ENCODE peak calls at places on chromosomes 2 and 18, in six cellular contexts. One of them, this sample, is unnamed. For H3K36me3, the result is how much of the 10 kb centered on the place peaks cover.

GRCh38 chr2:95379616-95379925 is 22.9 kb upstream of the FAHD2A start:
- DNase-seq in OCI-LY7: peak
- DNase-seq in aorta: no peak
- DNase-seq in fibroblast of lung: no peak
- DNase-seq in SJSA1: no peak
- DNase-seq in CD8-positive, alpha-beta T cell: no peak
- DNase-seq in this sample: no peak

GRCh38 chr2:71609958-71610357 is 156.6 kb downstream of the DYSF start:
- DNase-seq in OCI-LY7: peak
- DNase-seq in aorta: no peak
- DNase-seq in fibroblast of lung: peak
- DNase-seq in SJSA1: peak
- DNase-seq in CD8-positive, alpha-beta T cell: no peak
- DNase-seq in this sample: no peak

GRCh38 chr2:85659324-85659981 is 8.5 kb downstream of the SFTPB start:
- DNase-seq in OCI-LY7: no peak
- DNase-seq in aorta: peak
- DNase-seq in fibroblast of lung: no peak
- DNase-seq in SJSA1: no peak
- DNase-seq in CD8-positive, alpha-beta T cell: no peak
- DNase-seq in this sample: no peak

GRCh38 chr2:175621847-175622246 is 380.2 kb downstream of the LNPK start:
- DNase-seq in OCI-LY7: no peak
- DNase-seq in aorta: no peak
- DNase-seq in fibroblast of lung: no peak
- DNase-seq in SJSA1: no peak
- DNase-seq in CD8-positive, alpha-beta T cell: no peak
- DNase-seq in this sample: no peak

GRCh38 chr2:157246212-157247067 is 11.1 kb upstream of the GALNT5 start:
- DNase-seq in OCI-LY7: no peak
- DNase-seq in aorta: no peak
- DNase-seq in fibroblast of lung: peak
- DNase-seq in SJSA1: peak
- DNase-seq in CD8-positive, alpha-beta T cell: no peak
- DNase-seq in this sample: peak

GRCh38 chr2:174608866-174609214 is 11.2 kb upstream of the WIPF1 start:
- DNase-seq in OCI-LY7: peak
- DNase-seq in aorta: no peak
- DNase-seq in fibroblast of lung: no peak
- DNase-seq in SJSA1: no peak
- DNase-seq in CD8-positive, alpha-beta T cell: no peak
- DNase-seq in this sample: no peak

GRCh38 chr2:46737577-46737976 is 178.0 kb downstream of the MCFD2 start:
- DNase-seq in OCI-LY7: no peak
- DNase-seq in aorta: no peak
- DNase-seq in fibroblast of lung: peak
- DNase-seq in SJSA1: no peak
- DNase-seq in CD8-positive, alpha-beta T cell: no peak
- DNase-seq in this sample: peak

GRCh38 chr2:217510790-217511291 is 492.0 kb downstream of the TNS1 start:
- DNase-seq in OCI-LY7: peak
- DNase-seq in aorta: peak
- DNase-seq in fibroblast of lung: peak
- DNase-seq in SJSA1: peak
- DNase-seq in CD8-positive, alpha-beta T cell: no peak
- DNase-seq in this sample: peak

GRCh38 chr2:18047896-18048657 is 169.6 kb downstream of the KCNS3 start:
- DNase-seq in OCI-LY7: no peak
- DNase-seq in aorta: no peak
- DNase-seq in fibroblast of lung: peak
- DNase-seq in SJSA1: peak
- DNase-seq in CD8-positive, alpha-beta T cell: no peak
- DNase-seq in this sample: peak

GRCh38 chr2:47065771-47066380 is 89.2 kb downstream of the STPG4 start:
- DNase-seq in OCI-LY7: no peak
- DNase-seq in aorta: no peak
- DNase-seq in fibroblast of lung: peak
- DNase-seq in SJSA1: peak
- DNase-seq in CD8-positive, alpha-beta T cell: no peak
- DNase-seq in this sample: peak

GRCh38 chr2:174059875-174060226 is 94.7 kb upstream of the SP3 start:
- DNase-seq in OCI-LY7: no peak
- DNase-seq in aorta: no peak
- DNase-seq in fibroblast of lung: peak
- DNase-seq in SJSA1: peak
- DNase-seq in CD8-positive, alpha-beta T cell: no peak
- DNase-seq in this sample: no peak

GRCh38 chr2:181955010-181955409 is 30.6 kb upstream of the PPP1R1C start:
- DNase-seq in OCI-LY7: no peak
- DNase-seq in aorta: no peak
- DNase-seq in fibroblast of lung: peak
- DNase-seq in SJSA1: peak
- DNase-seq in CD8-positive, alpha-beta T cell: no peak
- DNase-seq in this sample: no peak

GRCh38 chr2:218075975-218076811 is 7.1 kb downstream of the RUFY4 start:
- DNase-seq in OCI-LY7: no peak
- DNase-seq in aorta: no peak
- DNase-seq in fibroblast of lung: no peak
- DNase-seq in SJSA1: no peak
- DNase-seq in CD8-positive, alpha-beta T cell: no peak
- DNase-seq in this sample: no peak

GRCh38 chr2:159281002-159281401 is 5.5 kb downstream of the WDSUB1 start:
- DNase-seq in OCI-LY7: no peak
- DNase-seq in aorta: no peak
- DNase-seq in fibroblast of lung: no peak
- DNase-seq in SJSA1: no peak
- DNase-seq in CD8-positive, alpha-beta T cell: no peak
- DNase-seq in this sample: no peak

GRCh38 chr2:119462574-119462973 is 30.9 kb downstream of the TMEM37 start:
- DNase-seq in OCI-LY7: no peak
- DNase-seq in aorta: no peak
- DNase-seq in fibroblast of lung: no peak
- DNase-seq in SJSA1: no peak
- DNase-seq in CD8-positive, alpha-beta T cell: no peak
- DNase-seq in this sample: no peak

GRCh38 chr18:10559566-10560456 is 34.0 kb downstream of the NAPG start:
- DNase-seq in OCI-LY7: peak
- DNase-seq in aorta: peak
- DNase-seq in fibroblast of lung: no peak
- DNase-seq in SJSA1: no peak
- DNase-seq in CD8-positive, alpha-beta T cell: no peak
- DNase-seq in this sample: no peak

GRCh38 chr2:64267699-64268098 is 123.5 kb upstream of the PELI1 start:
- DNase-seq in OCI-LY7: no peak
- DNase-seq in aorta: no peak
- DNase-seq in fibroblast of lung: no peak
- DNase-seq in SJSA1: no peak
- DNase-seq in CD8-positive, alpha-beta T cell: no peak
- DNase-seq in this sample: no peak

GRCh38 chr2:102803041-102803896 is 41.4 kb downstream of the TMEM182 start:
- DNase-seq in OCI-LY7: no peak
- DNase-seq in aorta: no peak
- DNase-seq in fibroblast of lung: no peak
- DNase-seq in SJSA1: no peak
- DNase-seq in CD8-positive, alpha-beta T cell: no peak
- DNase-seq in this sample: no peak

GRCh38 chr2:168758970-168759820 is 43.2 kb upstream of the NOSTRIN start:
- DNase-seq in OCI-LY7: peak
- DNase-seq in aorta: no peak
- DNase-seq in fibroblast of lung: peak
- DNase-seq in SJSA1: peak
- DNase-seq in CD8-positive, alpha-beta T cell: no peak
- DNase-seq in this sample: peak

GRCh38 chr2:142868281-142868762 is 9.1 kb upstream of the KYNU start:
- DNase-seq in OCI-LY7: no peak
- DNase-seq in aorta: peak
- DNase-seq in fibroblast of lung: peak
- DNase-seq in SJSA1: peak
- DNase-seq in CD8-positive, alpha-beta T cell: no peak
- DNase-seq in this sample: no peak

GRCh38 chr2:8679567-8679826 is 2.4 kb upstream of the ID2 start:
- DNase-seq in OCI-LY7: no peak
- DNase-seq in aorta: no peak
- DNase-seq in fibroblast of lung: no peak
- DNase-seq in SJSA1: no peak
- DNase-seq in CD8-positive, alpha-beta T cell: no peak
- DNase-seq in this sample: no peak

GRCh38 chr2:219627105-219628100 is at the start of gene SLC4A3:
- DNase-seq in OCI-LY7: no peak
- DNase-seq in aorta: no peak
- DNase-seq in fibroblast of lung: no peak
- DNase-seq in SJSA1: no peak
- DNase-seq in CD8-positive, alpha-beta T cell: no peak
- DNase-seq in this sample: no peak

GRCh38 chr18:6885992-6886823 is 156.7 kb downstream of the ARHGAP28 start:
- DNase-seq in OCI-LY7: peak
- DNase-seq in aorta: no peak
- DNase-seq in fibroblast of lung: peak
- DNase-seq in SJSA1: peak
- DNase-seq in CD8-positive, alpha-beta T cell: no peak
- DNase-seq in this sample: no peak

GRCh38 chr2:65367517-65367916 is 64.9 kb downstream of the SPRED2 start:
- DNase-seq in OCI-LY7: no peak
- DNase-seq in aorta: no peak
- DNase-seq in fibroblast of lung: peak
- DNase-seq in SJSA1: peak
- DNase-seq in CD8-positive, alpha-beta T cell: no peak
- DNase-seq in this sample: peak

GRCh38 chr2:231673348-231673770 is 35.0 kb upstream of the PTMA start:
- DNase-seq in OCI-LY7: peak
- DNase-seq in aorta: no peak
- DNase-seq in fibroblast of lung: peak
- DNase-seq in SJSA1: peak
- DNase-seq in CD8-positive, alpha-beta T cell: no peak
- DNase-seq in this sample: no peak
- H3K4me3 ChIP-seq in OCI-LY7: peak
- H3K4me3 ChIP-seq in aorta: no peak
- H3K4me3 ChIP-seq in fibroblast of lung: no peak
- H3K4me3 ChIP-seq in SJSA1: peak
- H3K4me3 ChIP-seq in CD8-positive, alpha-beta T cell: no peak
- H3K4me3 ChIP-seq in this sample: no peak

DNA sequence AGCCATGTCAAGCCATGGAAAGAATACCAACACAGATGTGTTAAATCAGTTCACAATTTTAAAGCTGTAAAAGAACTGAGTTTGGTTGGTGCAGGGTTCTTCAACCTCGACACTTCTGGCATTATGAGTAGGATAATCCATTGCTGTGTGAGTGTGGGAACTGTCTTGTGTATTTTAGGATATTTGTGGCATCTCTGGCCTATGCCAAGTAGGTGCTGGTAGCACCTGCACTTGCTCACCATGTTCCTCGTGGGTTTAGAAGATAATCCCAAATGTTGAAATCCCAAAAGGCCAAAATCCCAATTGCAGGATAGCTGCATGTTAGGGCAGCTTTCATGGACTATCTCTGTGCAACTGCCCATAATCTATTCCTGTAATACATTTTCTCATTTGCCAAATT is 3.8 kb downstream of the KRCC1 start:
- DNase-seq in OCI-LY7: no peak
- DNase-seq in aorta: no peak
- DNase-seq in fibroblast of lung: no peak
- DNase-seq in SJSA1: no peak
- DNase-seq in CD8-positive, alpha-beta T cell: no peak
- DNase-seq in this sample: no peak
- H3K36me3 ChIP-seq in OCI-LY7: under half
- H3K36me3 ChIP-seq in aorta: under half
- H3K36me3 ChIP-seq in fibroblast of lung: under half
- H3K36me3 ChIP-seq in SJSA1: half or more
- H3K36me3 ChIP-seq in CD8-positive, alpha-beta T cell: under half
- H3K36me3 ChIP-seq in this sample: under half

GRCh38 chr2:5698171-5698570 is 6.0 kb downstream of the SOX11 start:
- DNase-seq in OCI-LY7: peak
- DNase-seq in aorta: no peak
- DNase-seq in fibroblast of lung: no peak
- DNase-seq in SJSA1: no peak
- DNase-seq in CD8-positive, alpha-beta T cell: no peak
- DNase-seq in this sample: no peak
- H3K4me3 ChIP-seq in OCI-LY7: peak
- H3K4me3 ChIP-seq in aorta: no peak
- H3K4me3 ChIP-seq in fibroblast of lung: no peak
- H3K4me3 ChIP-seq in SJSA1: no peak
- H3K4me3 ChIP-seq in CD8-positive, alpha-beta T cell: no peak
- H3K4me3 ChIP-seq in this sample: no peak

GRCh38 chr2:204354442-204354856 is 190.8 kb upstream of the PARD3B start:
- DNase-seq in OCI-LY7: no peak
- DNase-seq in aorta: no peak
- DNase-seq in fibroblast of lung: no peak
- DNase-seq in SJSA1: no peak
- DNase-seq in CD8-positive, alpha-beta T cell: no peak
- DNase-seq in this sample: no peak

GRCh38 chr2:204357175-204357695 is 188.0 kb upstream of the PARD3B start:
- DNase-seq in OCI-LY7: no peak
- DNase-seq in aorta: no peak
- DNase-seq in fibroblast of lung: no peak
- DNase-seq in SJSA1: no peak
- DNase-seq in CD8-positive, alpha-beta T cell: no peak
- DNase-seq in this sample: peak

GRCh38 chr2:204353823-204354222 is 191.5 kb upstream of the PARD3B start:
- DNase-seq in OCI-LY7: no peak
- DNase-seq in aorta: no peak
- DNase-seq in fibroblast of lung: peak
- DNase-seq in SJSA1: no peak
- DNase-seq in CD8-positive, alpha-beta T cell: no peak
- DNase-seq in this sample: no peak

GRCh38 chr2:204356128-204356527 is 189.1 kb upstream of the PARD3B start:
- DNase-seq in OCI-LY7: no peak
- DNase-seq in aorta: no peak
- DNase-seq in fibroblast of lung: no peak
- DNase-seq in SJSA1: no peak
- DNase-seq in CD8-positive, alpha-beta T cell: no peak
- DNase-seq in this sample: no peak

GRCh38 chr2:204355688-204356087 is 189.6 kb upstream of the PARD3B start:
- DNase-seq in OCI-LY7: no peak
- DNase-seq in aorta: no peak
- DNase-seq in fibroblast of lung: no peak
- DNase-seq in SJSA1: no peak
- DNase-seq in CD8-positive, alpha-beta T cell: no peak
- DNase-seq in this sample: no peak
- H3K36me3 ChIP-seq in OCI-LY7: under half
- H3K36me3 ChIP-seq in aorta: under half
- H3K36me3 ChIP-seq in fibroblast of lung: under half
- H3K36me3 ChIP-seq in SJSA1: under half
- H3K36me3 ChIP-seq in CD8-positive, alpha-beta T cell: under half
- H3K36me3 ChIP-seq in this sample: under half

GRCh38 chr2:199455533-199456382 is 2.0 kb downstream of the SATB2 start:
- DNase-seq in OCI-LY7: peak
- DNase-seq in aorta: no peak
- DNase-seq in fibroblast of lung: peak
- DNase-seq in SJSA1: peak
- DNase-seq in CD8-positive, alpha-beta T cell: no peak
- DNase-seq in this sample: no peak
- H3K4me3 ChIP-seq in OCI-LY7: peak
- H3K4me3 ChIP-seq in aorta: no peak
- H3K4me3 ChIP-seq in fibroblast of lung: peak
- H3K4me3 ChIP-seq in SJSA1: peak
- H3K4me3 ChIP-seq in CD8-positive, alpha-beta T cell: no peak
- H3K4me3 ChIP-seq in this sample: peak